ENCODE peak calls at places on chromosomes 7 and 10, in nine cellular contexts. P, H, O, I, F, E, Z, R and G are unnamed samples.

GRCh38 chr7:47819054-47819920 is 129.0 kb downstream of the PKD1L1 start:
- DNase-seq in P (peak), H (peak), O (peak), I (peak), F (peak), E (peak), Z (peak), R (peak), G (peak)

GRCh38 chr7:139995034-139995915 is 67.5 kb downstream of the PARP12 start:
- DNase-seq in P (no peak), H (peak), O (peak), I (no peak), F (no peak), E (no peak), Z (peak), R (no peak), G (peak)

GRCh38 chr10:10193848-10194247 is 823.8 kb upstream of the CELF2 start:
- DNase-seq in P (no peak), H (no peak), O (no peak), I (no peak), F (no peak), E (no peak), Z (no peak), R (no peak), G (no peak)

GRCh38 chr7:25303380-25304321 is 75.4 kb upstream of the NPVF start:
- DNase-seq in P (no peak), H (no peak), O (peak), I (no peak), F (no peak), E (peak), Z (no peak), R (no peak), G (no peak)

GRCh38 chr10:24551161-24551560 is 172.5 kb downstream of the ARHGAP21 start:
- DNase-seq in P (no peak), H (no peak), O (no peak), I (no peak), F (no peak), E (no peak), Z (no peak), R (no peak), G (no peak)

GRCh38 chr7:17392846-17393245 is 94.4 kb downstream of the AHR start:
- DNase-seq in P (no peak), H (no peak), O (peak), I (no peak), F (no peak), E (no peak), Z (peak), R (no peak), G (no peak)

GRCh38 chr10:133309111-133309719 is 501 bp downstream of the ZNF511 start:
- DNase-seq in P (peak), H (peak), O (peak), I (peak), F (peak), E (peak), Z (peak), R (peak), G (peak)

GRCh38 chr7:136883046-136883445 is 14.6 kb downstream of the CHRM2 start:
- DNase-seq in P (no peak), H (no peak), O (peak), I (no peak), F (no peak), E (no peak), Z (no peak), R (no peak), G (no peak)

GRCh38 chr10:44576715-44577191 is 191.9 kb upstream of the CXCL12 start:
- DNase-seq in P (no peak), H (peak), O (peak), I (no peak), F (no peak), E (no peak), Z (no peak), R (no peak), G (no peak)

GRCh38 chr10:18264466-18264865 is 124.2 kb downstream of the CACNB2 start:
- DNase-seq in P (no peak), H (no peak), O (no peak), I (no peak), F (no peak), E (no peak), Z (no peak), R (no peak), G (no peak)

GRCh38 chr7:78178319-78178718 is 379.7 kb downstream of the PHTF2 start:
- DNase-seq in P (no peak), H (no peak), O (no peak), I (no peak), F (no peak), E (no peak), Z (no peak), R (no peak), G (no peak)

DNA sequence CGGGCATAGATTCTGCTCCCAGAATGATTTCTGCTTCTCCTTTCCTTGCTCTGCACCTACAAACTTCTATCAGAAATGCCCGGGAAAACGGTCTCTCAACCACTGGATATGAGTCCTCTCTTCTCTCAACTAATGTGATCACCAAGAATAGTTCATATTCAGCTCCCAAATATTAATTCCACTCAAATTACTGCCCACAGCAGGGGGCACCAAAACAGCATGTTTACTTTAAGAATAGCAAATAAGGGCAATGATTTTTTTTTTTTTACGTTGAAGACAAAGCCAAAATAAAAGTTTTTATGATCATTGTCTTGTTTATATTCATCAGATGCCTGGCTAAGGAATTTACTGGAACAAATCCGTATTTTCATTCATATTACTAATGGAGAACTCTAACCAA is 94.9 kb upstream of the PRSS1 start:
- DNase-seq in P (no peak), H (no peak), O (no peak), I (no peak), F (no peak), E (peak), Z (no peak), R (no peak), G (no peak)
- TF ChIP-seq CTCF in P (no peak), H (no peak), O (peak), I (no peak), F (no peak), E (peak), Z (no peak), R (no peak), G (no peak)

GRCh38 chr10:114499120-114499519 is 94.8 kb upstream of the AFAP1L2 start:
- DNase-seq in P (no peak), H (no peak), O (no peak), I (no peak), F (no peak), E (no peak), Z (no peak), R (no peak), G (no peak)
- H3K27ac ChIP-seq in P (no peak), H (peak), O (no peak), I (no peak), F (no peak), E (no peak), Z (no peak), R (no peak), G (no peak)

GRCh38 chr7:45687721-45688120 is 113.6 kb downstream of the ADCY1 start:
- DNase-seq in P (no peak), H (no peak), O (no peak), I (no peak), F (no peak), E (no peak), Z (no peak), R (no peak), G (no peak)
- TF ChIP-seq CTCF in P (no peak), H (no peak), O (no peak), I (no peak), F (no peak), E (no peak), Z (no peak), R (no peak), G (no peak)

GRCh38 chr10:33067917-33068316 is 109.9 kb upstream of the ITGB1 start:
- DNase-seq in P (no peak), H (no peak), O (peak), I (no peak), F (no peak), E (no peak), Z (no peak), R (no peak), G (no peak)

GRCh38 chr10:33073641-33074410 is 115.8 kb upstream of the ITGB1 start:
- DNase-seq in P (no peak), H (no peak), O (peak), I (no peak), F (no peak), E (no peak), Z (no peak), R (no peak), G (no peak)

GRCh38 chr10:33070101-33070500 is 112.1 kb upstream of the ITGB1 start:
- DNase-seq in P (no peak), H (no peak), O (no peak), I (no peak), F (no peak), E (no peak), Z (no peak), R (no peak), G (no peak)

GRCh38 chr10:33074443-33074842 is 116.4 kb upstream of the ITGB1 start:
- DNase-seq in P (no peak), H (no peak), O (peak), I (no peak), F (no peak), E (no peak), Z (no peak), R (no peak), G (no peak)

DNA sequence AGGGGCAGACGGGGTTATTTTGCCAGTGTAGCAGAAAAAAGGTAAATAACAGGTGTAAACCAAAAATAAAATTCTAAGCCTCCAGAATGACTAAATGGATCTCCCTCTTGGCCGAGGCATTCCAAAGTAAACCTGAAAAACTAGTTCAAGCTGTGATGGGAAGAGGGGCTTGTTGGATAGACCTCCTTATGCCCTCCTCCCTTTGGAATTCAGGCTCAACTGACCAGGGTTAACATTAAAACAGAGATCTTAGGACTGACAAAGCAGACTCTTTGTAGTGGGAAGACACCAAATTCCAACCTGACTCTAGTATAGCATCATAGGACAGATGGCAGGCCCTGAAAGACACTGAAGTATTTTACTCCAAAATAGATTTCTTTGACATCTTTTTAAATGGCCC is 113.8 kb upstream of the ITGB1 start:
- DNase-seq in P (no peak), H (no peak), O (no peak), I (no peak), F (no peak), E (no peak), Z (no peak), R (no peak), G (no peak)
- H3K27ac ChIP-seq in P (no peak), H (no peak), O (no peak), I (no peak), F (no peak), E (no peak), Z (no peak), R (no peak), G (no peak)

GRCh38 chr7:105013283-105013817 is 655 bp upstream of the KMT2E start:
- DNase-seq in P (peak), H (peak), O (peak), I (peak), F (peak), E (peak), Z (peak), R (peak), G (peak)

GRCh38 chr7:105015631-105015965 is 1.6 kb downstream of the KMT2E start:
- DNase-seq in P (no peak), H (peak), O (peak), I (no peak), F (peak), E (peak), Z (no peak), R (no peak), G (peak)

GRCh38 chr7:105014725-105015630 is 973 bp downstream of the KMT2E start:
- DNase-seq in P (peak), H (peak), O (peak), I (peak), F (peak), E (peak), Z (no peak), R (no peak), G (peak)

GRCh38 chr7:105012503-105013282 is 1.3 kb upstream of the KMT2E start:
- DNase-seq in P (peak), H (peak), O (peak), I (peak), F (peak), E (peak), Z (peak), R (peak), G (peak)

GRCh38 chr7:105013818-105014724 is at the start of gene KMT2E:
- DNase-seq in P (peak), H (peak), O (peak), I (peak), F (peak), E (peak), Z (peak), R (peak), G (peak)
- TF ChIP-seq CTCF in P (no peak), H (no peak), O (no peak), I (peak), F (peak), E (no peak), Z (no peak), R (no peak), G (peak)

DNA sequence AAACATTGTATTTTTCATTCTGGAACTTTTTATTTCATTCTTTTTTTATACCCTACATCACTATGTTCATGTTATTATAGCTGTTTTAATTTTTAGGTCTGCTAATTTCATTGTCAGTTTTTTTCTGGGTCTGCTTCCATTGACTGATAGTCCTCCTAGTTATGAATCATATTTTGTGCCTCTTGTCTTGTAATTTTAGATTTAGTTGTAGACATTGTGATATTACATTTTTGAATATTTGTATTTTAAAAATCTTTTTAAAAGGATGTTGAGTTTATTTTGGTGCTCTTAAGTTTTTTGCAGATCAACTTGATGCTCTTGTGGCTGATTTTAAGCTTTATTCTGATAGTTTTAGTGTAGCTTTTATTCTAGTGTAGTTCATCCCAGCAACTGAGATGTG is 57.6 kb downstream of the BTRC start:
- DNase-seq in P (no peak), H (no peak), O (no peak), I (no peak), F (no peak), E (no peak), Z (no peak), R (no peak), G (no peak)
- H3K27ac ChIP-seq in P (no peak), H (no peak), O (no peak), I (no peak), F (no peak), E (no peak), Z (no peak), R (no peak), G (no peak)

DNA sequence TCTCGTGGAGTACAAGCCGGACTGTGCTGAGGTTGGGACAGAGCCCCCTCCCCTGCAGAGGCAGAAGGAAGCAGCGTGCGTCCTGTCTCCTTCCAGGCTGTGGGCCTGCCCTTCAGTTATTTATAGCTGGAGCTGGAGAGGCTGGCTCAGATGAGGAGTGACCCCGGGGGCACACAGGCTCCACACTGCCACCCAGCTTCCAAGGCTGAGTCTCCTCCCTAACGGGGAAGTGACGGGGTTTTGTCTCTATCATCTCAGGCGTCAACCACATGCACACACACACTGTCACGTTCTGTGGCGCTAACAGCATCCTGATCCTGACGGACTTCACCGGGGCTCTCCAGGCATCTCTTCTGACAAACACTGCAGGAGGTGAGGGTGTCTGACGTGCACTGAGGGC is 25.4 kb downstream of the AMZ1 start:
- DNase-seq in P (no peak), H (peak), O (no peak), I (no peak), F (no peak), E (no peak), Z (no peak), R (no peak), G (no peak)
- TF ChIP-seq CTCF in P (no peak), H (peak), O (no peak), I (no peak), F (no peak), E (no peak), Z (no peak), R (no peak), G (no peak)

GRCh38 chr7:111140091-111140870 is 49.4 kb downstream of the LRRN3 start:
- DNase-seq in P (no peak), H (no peak), O (no peak), I (no peak), F (no peak), E (no peak), Z (no peak), R (no peak), G (no peak)

GRCh38 chr7:111132833-111133232 is 41.9 kb downstream of the LRRN3 start:
- DNase-seq in P (no peak), H (no peak), O (no peak), I (no peak), F (no peak), E (no peak), Z (no peak), R (no peak), G (no peak)

GRCh38 chr7:111138196-111138569 is 47.3 kb downstream of the LRRN3 start:
- DNase-seq in P (peak), H (peak), O (peak), I (no peak), F (peak), E (peak), Z (no peak), R (no peak), G (no peak)

DNA sequence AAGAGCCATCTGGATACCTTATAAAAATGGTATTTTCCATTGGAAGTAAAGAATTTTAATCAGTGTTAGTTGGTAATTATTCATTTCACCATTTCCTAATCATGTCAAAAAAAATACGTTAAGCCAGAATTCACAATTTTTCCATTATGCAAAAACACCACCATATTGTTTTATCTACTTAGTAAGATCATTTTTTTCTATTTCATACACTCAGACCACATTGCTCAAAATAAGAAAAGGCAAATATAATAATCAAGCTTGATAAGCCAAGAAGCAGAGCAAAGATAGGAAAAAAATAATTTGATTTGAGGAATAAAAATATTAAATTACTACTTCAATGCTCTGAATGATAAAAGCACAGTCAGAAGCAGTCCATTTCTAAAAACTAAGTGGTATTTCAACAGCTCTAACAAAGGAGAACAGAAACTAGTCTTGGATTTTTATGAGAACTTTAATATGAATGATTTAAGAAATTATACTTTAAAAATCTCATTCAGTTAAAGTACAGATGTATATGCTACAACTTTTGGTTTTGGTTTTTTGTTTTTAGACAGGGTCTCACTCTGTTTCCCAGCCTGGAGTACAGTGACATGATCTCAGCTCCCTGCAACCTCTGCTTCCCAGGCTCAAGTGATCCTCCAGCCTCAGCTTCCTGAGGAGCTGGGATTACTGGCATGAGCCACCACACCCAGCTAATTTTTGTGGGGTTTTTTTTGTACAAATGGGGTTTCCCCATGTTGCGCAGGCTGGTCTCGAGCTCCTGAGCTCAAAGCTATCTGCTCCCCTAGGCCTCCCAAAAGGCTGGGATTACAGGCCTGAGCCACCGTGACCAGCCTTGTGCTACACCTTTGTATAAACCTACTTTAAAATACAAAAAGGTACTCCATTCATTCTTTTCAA is 46.6 kb downstream of the LRRN3 start:
- DNase-seq in P (peak), H (no peak), O (peak), I (no peak), F (no peak), E (no peak), Z (no peak), R (no peak), G (no peak)
- H3K27ac ChIP-seq in P (peak), H (peak), O (no peak), I (peak), F (peak), E (no peak), Z (no peak), R (no peak), G (no peak)